ENCODE peak calls at places on chromosome 18, in seven cellular contexts. N is GM12891, C is H1, E is K562, Q is HepG2, O is GM12878, R is SK-N-SH. V is an unnamed sample.

GRCh38 chr18:66560092-66560491 is 43.8 kb downstream of the CDH19 start:
- DNase-seq in N (no peak), C (no peak), E (no peak), Q (peak), O (no peak), R (no peak), V (no peak)

GRCh38 chr18:67199993-67200617 is 316.4 kb downstream of the DSEL start:
- DNase-seq in N (no peak), C (no peak), E (peak), Q (peak), O (peak), R (peak), V (no peak)

GRCh38 chr18:29188760-29189159 is 1011.8 kb upstream of the CDH2 start:
- DNase-seq in N (no peak), C (no peak), E (no peak), Q (no peak), O (no peak), R (no peak), V (no peak)

GRCh38 chr18:74480149-74480651 is 16.0 kb upstream of the CNDP2 start:
- DNase-seq in N (no peak), C (no peak), E (peak), Q (peak), O (no peak), R (no peak), V (no peak)

GRCh38 chr18:35942661-35943060 is 29.8 kb upstream of the RMP24 start:
- DNase-seq in N (no peak), C (no peak), E (no peak), Q (no peak), O (no peak), R (no peak), V (no peak)

GRCh38 chr18:22691988-22692710 is 241.0 kb upstream of the RBBP8 start:
- DNase-seq in N (no peak), C (no peak), E (no peak), Q (no peak), O (no peak), R (no peak), V (no peak)

GRCh38 chr18:10681581-10682367 is 155.9 kb downstream of the NAPG start:
- DNase-seq in N (no peak), C (no peak), E (no peak), Q (no peak), O (no peak), R (no peak), V (no peak)

GRCh38 chr18:64546451-64546850 is 397.6 kb upstream of the LINC00305 start:
- DNase-seq in N (no peak), C (no peak), E (no peak), Q (no peak), O (no peak), R (no peak), V (no peak)

GRCh38 chr18:32711862-32712261 is 61.0 kb downstream of the KLHL14 start:
- DNase-seq in N (no peak), C (no peak), E (no peak), Q (no peak), O (no peak), R (no peak), V (no peak)

GRCh38 chr18:42781298-42781815 is 334.1 kb downstream of the RIT2 start:
- DNase-seq in N (no peak), C (no peak), E (no peak), Q (no peak), O (no peak), R (no peak), V (no peak)

GRCh38 chr18:48230459-48231113 is 178.6 kb downstream of the ZBTB7C start:
- DNase-seq in N (peak), C (peak), E (peak), Q (peak), O (no peak), R (peak), V (peak)

GRCh38 chr18:44788334-44788733 is 107.6 kb downstream of the SETBP1 start:
- DNase-seq in N (no peak), C (no peak), E (no peak), Q (no peak), O (no peak), R (peak), V (no peak)

GRCh38 chr18:21300616-21301200 is 58.7 kb downstream of the GREB1L start:
- DNase-seq in N (no peak), C (no peak), E (no peak), Q (no peak), O (no peak), R (no peak), V (no peak)

DNA sequence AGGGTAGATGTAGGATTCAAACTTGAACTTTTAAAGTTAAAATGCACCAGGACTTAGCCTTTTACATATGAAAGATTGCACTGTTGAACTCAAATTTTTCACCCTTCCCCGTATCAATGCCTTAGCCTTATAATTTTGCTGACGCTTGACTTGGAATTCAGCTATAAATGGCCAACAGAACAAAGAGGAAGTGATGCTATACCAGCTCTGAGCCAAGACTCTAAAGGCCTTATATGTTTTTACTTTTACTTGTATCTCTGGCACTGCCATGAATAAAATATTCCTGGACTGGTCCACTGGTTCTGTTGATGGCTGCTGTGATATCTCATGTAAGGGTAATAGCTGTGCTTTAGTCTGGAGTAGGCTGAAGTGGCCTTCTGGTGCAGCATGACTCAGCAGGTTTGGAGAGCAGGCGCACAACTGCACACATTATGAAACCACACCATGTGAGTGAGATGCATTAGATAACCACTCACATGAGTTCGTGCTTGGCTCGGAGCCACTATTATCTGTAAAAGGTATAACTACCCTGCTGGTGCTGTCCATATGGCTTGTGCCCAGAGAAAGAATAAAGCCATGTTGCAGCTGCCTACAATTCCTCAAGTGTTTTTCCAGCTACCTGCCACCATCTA is 8.4 kb upstream of the IER3IP1 start:
- DNase-seq in N (no peak), C (no peak), E (peak), Q (peak), O (no peak), R (no peak), V (no peak)
- TF ChIP-seq TAF1 in N (no peak), C (no peak), E (no peak), Q (no peak), O (no peak), R (no peak), V (no peak)

DNA sequence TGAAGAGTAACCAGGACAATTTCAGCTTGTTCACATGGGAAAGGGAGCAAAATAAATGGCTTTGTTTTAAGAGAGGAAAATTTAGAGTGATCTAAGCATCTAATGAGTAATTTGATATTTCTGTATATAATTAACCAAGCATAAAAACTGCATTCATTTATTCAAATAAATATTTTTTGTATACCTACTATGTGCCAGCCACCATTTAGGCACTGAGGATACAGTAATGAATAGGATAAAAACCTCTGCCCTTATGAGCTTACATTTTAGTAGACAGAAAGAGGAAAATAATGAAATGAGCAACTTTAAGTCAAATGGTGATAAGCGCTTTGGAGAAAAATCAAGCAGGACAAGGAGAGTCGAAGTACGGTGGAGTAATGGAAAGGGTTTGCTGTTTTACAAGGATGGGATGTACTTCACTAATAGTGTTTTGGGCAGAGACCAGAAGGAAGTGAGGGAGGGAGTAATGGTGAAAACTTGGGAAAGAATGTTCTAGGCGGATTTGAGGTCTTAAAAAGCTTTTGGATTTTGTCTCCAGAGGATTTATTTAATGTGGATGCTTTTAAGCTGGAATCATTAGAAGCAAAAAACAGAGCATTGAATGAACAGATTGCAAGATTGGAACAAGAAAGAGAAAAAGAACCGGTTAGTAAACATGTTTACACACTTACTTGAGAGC is 17.4 kb downstream of the NDC80 start:
- DNase-seq in N (no peak), C (no peak), E (no peak), Q (no peak), O (no peak), R (no peak), V (no peak)
- TF ChIP-seq POLR2AphosphoS5 in N (no peak), C (no peak), E (no peak), Q (no peak), O (no peak), R (no peak), V (no peak)

GRCh38 chr18:57744211-57744694 is 58.9 kb downstream of the ATP8B1 start:
- DNase-seq in N (no peak), C (no peak), E (no peak), Q (no peak), O (no peak), R (no peak), V (no peak)
- TF ChIP-seq TAF1 in N (no peak), C (no peak), E (no peak), Q (no peak), O (no peak), R (no peak), V (no peak)

DNA sequence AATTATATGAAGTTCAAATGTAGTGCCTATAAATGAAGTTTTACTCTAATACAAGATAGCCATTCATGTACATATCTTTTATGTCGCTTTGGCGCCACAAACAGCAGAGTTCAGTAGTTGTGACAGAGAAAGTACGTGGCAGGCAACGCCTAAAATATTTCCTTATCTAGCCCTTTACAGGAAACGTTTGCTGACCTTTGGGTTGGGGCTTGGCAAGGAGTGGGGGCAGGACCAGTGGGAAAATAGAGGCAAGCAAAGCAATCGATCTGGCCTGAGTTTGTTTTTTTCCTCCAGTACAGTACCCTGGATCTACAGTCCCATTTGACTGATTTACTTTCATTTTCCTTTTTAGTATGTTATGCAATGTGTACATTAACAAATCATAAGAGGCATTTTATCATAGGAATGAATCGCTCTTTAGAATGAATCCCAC is 13.1 kb downstream of the CCDC68 start:
- DNase-seq in N (no peak), C (no peak), E (peak), Q (peak), O (peak), R (no peak), V (no peak)
- TF ChIP-seq POLR2AphosphoS5 in N (no peak), C (no peak), E (peak), Q (no peak), O (no peak), R (no peak), V (no peak)